ENCODE peak calls at places on chromosomes 2 and 18, in nine cellular contexts. M, Z, W, A, T, P, F, L and O are unnamed samples.

GRCh38 chr2:47272031-47272864 is 117.1 kb upstream of the STPG4 start:
- DNase-seq in T (no peak), P (peak; percentile 9), Z (peak; percentile 97), M (peak; percentile 44), F (peak; percentile 65), L (peak; percentile 34), A (peak; percentile 95), W (peak; percentile 47), O (peak; percentile 56)

GRCh38 chr2:40034198-40034597 is 255.1 kb upstream of the THUMPD2 start:
- DNase-seq in A (no peak), L (no peak), Z (no peak), T (peak; percentile 84), P (peak; percentile 19), M (no peak), W (no peak), F (no peak), O (no peak)

GRCh38 chr2:1564506-1564905 is 151.2 kb downstream of the TPO start:
- DNase-seq in L (no peak), Z (no peak), F (no peak), M (no peak), W (no peak), A (no peak), T (no peak), P (peak; percentile 11), O (no peak)

GRCh38 chr2:164479460-164479859 is 141.8 kb downstream of the GRB14 start:
- DNase-seq in L (peak; percentile 51), M (no peak), A (peak; percentile 31), W (peak; percentile 18), Z (no peak), T (peak; percentile 29), P (no peak), F (peak; percentile 17), O (peak; percentile 51)

GRCh38 chr2:212451786-212452200 is 86.8 kb downstream of the ERBB4 start:
- DNase-seq in T (peak; percentile 56), P (no peak), Z (no peak), M (no peak), L (no peak), F (no peak), W (no peak), A (peak; percentile 20), O (peak; percentile 92)

GRCh38 chr18:2197945-2198344 is 373.4 kb downstream of the METTL4 start:
- DNase-seq in W (no peak), L (no peak), P (no peak), A (no peak), F (no peak), T (peak; percentile 51), Z (no peak), M (no peak), O (no peak)

GRCh38 chr18:22324191-22325131 is 93.3 kb downstream of the CTAGE1 start:
- DNase-seq in M (no peak), L (no peak), Z (peak; percentile 71), F (peak; percentile 81), P (no peak), W (no peak), T (peak; percentile 40), A (peak; percentile 62), O (peak; percentile 29)

GRCh38 chr2:172807011-172807410 is 71.4 kb downstream of the RAPGEF4 start:
- DNase-seq in F (no peak), A (no peak), L (no peak), W (no peak), P (no peak), M (no peak), Z (no peak), T (no peak), O (no peak)

GRCh38 chr2:239827511-239827865 is 197.7 kb downstream of the NDUFA10 start:
- DNase-seq in M (no peak), P (no peak), W (no peak), T (no peak), F (no peak), A (no peak), Z (peak; percentile 20), L (no peak), O (no peak)

GRCh38 chr2:190744041-190744440 is 95.2 kb downstream of the NAB1 start:
- DNase-seq in P (no peak), Z (no peak), W (no peak), F (no peak), T (no peak), A (no peak), M (no peak), L (no peak), O (no peak)

GRCh38 chr2:109715302-109715937 is 78.7 kb upstream of the RGPD5 start:
- DNase-seq in T (peak; percentile 70), Z (no peak), L (peak; percentile 37), W (no peak), A (no peak), M (no peak), P (no peak), F (peak; percentile 69), O (peak; percentile 29)

GRCh38 chr2:45009303-45009927 is at the start of gene SIX2:
- DNase-seq in T (peak; percentile 95), P (peak; percentile 33), Z (peak; percentile 99), W (peak; percentile 85), F (peak; percentile 96), M (no peak), A (peak; percentile 94), L (peak; percentile 95), O (peak; percentile 83)